ENCODE peak calls at places on chromosomes 7 and 10, in nine cellular contexts. L, F, G, T, O, J, Q, U and Z are unnamed samples.

GRCh38 chr7:25716421-25716820 is 435.6 kb upstream of the NFE2L3 start:
- DNase-seq in U (no peak), O (no peak), T (no peak), Q (peak; percentile 27), F (peak; percentile 48), J (no peak), L (no peak), G (no peak), Z (no peak)

GRCh38 chr7:21886396-21886795 is 59.3 kb downstream of the CDCA7L start:
- DNase-seq in F (no peak), O (no peak), Q (no peak), J (no peak), T (no peak), L (no peak), G (no peak), U (no peak), Z (no peak)

GRCh38 chr10:132516771-132517725 is 20.5 kb upstream of the INPP5A start:
- DNase-seq in Q (peak; percentile 96), G (peak; percentile 94), T (no peak), U (no peak), J (peak; percentile 56), F (peak; percentile 99), O (no peak), L (no peak), Z (no peak)

GRCh38 chr7:150973571-150974451 is 4.3 kb downstream of the KCNH2 start:
- DNase-seq in Q (no peak), U (no peak), G (peak; percentile 79), T (peak; percentile 90), J (peak; percentile 89), O (no peak), L (no peak), F (no peak), Z (peak; percentile 86)

GRCh38 chr7:134834689-134835462 is 55.4 kb downstream of the CALD1 start:
- DNase-seq in J (no peak), O (no peak), L (no peak), F (peak; percentile 82), U (no peak), G (no peak), Q (peak; percentile 85), T (no peak), Z (no peak)

GRCh38 chr7:101250324-101250723 is 5.4 kb upstream of the FIS1 start:
- DNase-seq in L (no peak), J (no peak), G (no peak), U (no peak), Q (no peak), F (no peak), T (no peak), O (no peak), Z (no peak)

GRCh38 chr7:51249187-51249945 is 67.2 kb downstream of the COBL start:
- DNase-seq in L (no peak), T (no peak), F (no peak), G (no peak), Q (peak; percentile 4), O (no peak), J (no peak), U (no peak), Z (no peak)

GRCh38 chr7:27152816-27153486 is 568 bp upstream of the HOXA3 start:
- DNase-seq in G (peak; percentile 65), J (no peak), F (no peak), Q (no peak), O (no peak), L (no peak), U (no peak), T (no peak), Z (no peak)

GRCh38 chr7:151990567-151990966 is 34.3 kb downstream of the GALNTL5 start:
- DNase-seq in U (no peak), G (no peak), O (no peak), L (no peak), Q (peak; percentile 39), F (peak; percentile 48), J (no peak), T (no peak), Z (no peak)

GRCh38 chr7:123472751-123473150 is 61.6 kb downstream of the IQUB start:
- DNase-seq in F (no peak), Q (no peak), J (no peak), T (no peak), L (no peak), O (no peak), U (no peak), G (no peak), Z (no peak)

GRCh38 chr7:98831641-98832221 is 38.1 kb downstream of the TMEM130 start:
- DNase-seq in G (no peak), U (peak; percentile 9), L (peak; percentile 62), F (peak; percentile 26), Q (no peak), J (peak; percentile 54), O (peak; percentile 15), T (no peak), Z (peak; percentile 25)

GRCh38 chr10:43111101-43111500 is 27.1 kb upstream of the CSGALNACT2 start:
- DNase-seq in L (no peak), U (no peak), F (no peak), T (no peak), Q (no peak), G (peak; percentile 74), O (no peak), J (no peak), Z (no peak)

GRCh38 chr7:41709621-41710020 is 6.7 kb upstream of the INHBA start:
- DNase-seq in G (no peak), F (peak; percentile 88), J (no peak), L (no peak), U (no peak), Q (peak; percentile 97), O (no peak), T (no peak), Z (no peak)